ENCODE peak calls at places on chromosome 21, in nine cellular contexts. One of them, this sample, is unnamed.

GRCh38 chr21:44763451-44764318 is 37.9 kb downstream of the UBE2G2 start:
- DNase-seq in IMR-90: no peak
- DNase-seq in uterus: no peak
- DNase-seq in lower leg skin: peak
- DNase-seq in transverse colon: peak
- DNase-seq in testis: no peak
- DNase-seq in right lobe of liver: no peak
- DNase-seq in Peyer's patch: no peak
- DNase-seq in K562: no peak
- DNase-seq in this sample: no peak

GRCh38 chr21:45644041-45644906 is 749 bp downstream of the PCBP3 start:
- DNase-seq in IMR-90: no peak
- DNase-seq in uterus: no peak
- DNase-seq in lower leg skin: no peak
- DNase-seq in transverse colon: no peak
- DNase-seq in testis: no peak
- DNase-seq in right lobe of liver: no peak
- DNase-seq in Peyer's patch: no peak
- DNase-seq in K562: peak
- DNase-seq in this sample: no peak

GRCh38 chr21:46483300-46484295 is 24.9 kb downstream of the DIP2A start:
- DNase-seq in IMR-90: no peak
- DNase-seq in uterus: no peak
- DNase-seq in lower leg skin: no peak
- DNase-seq in transverse colon: no peak
- DNase-seq in testis: no peak
- DNase-seq in right lobe of liver: no peak
- DNase-seq in Peyer's patch: no peak
- DNase-seq in K562: no peak
- DNase-seq in this sample: peak

GRCh38 chr21:44420416-44421205 is 34.7 kb upstream of the LRRC3 start:
- DNase-seq in IMR-90: no peak
- DNase-seq in uterus: no peak
- DNase-seq in lower leg skin: peak
- DNase-seq in transverse colon: no peak
- DNase-seq in testis: no peak
- DNase-seq in right lobe of liver: peak
- DNase-seq in Peyer's patch: no peak
- DNase-seq in K562: no peak
- DNase-seq in this sample: no peak

GRCh38 chr21:27423906-27424595 is 457.2 kb upstream of the ADAMTS5 start:
- DNase-seq in IMR-90: peak
- DNase-seq in uterus: no peak
- DNase-seq in lower leg skin: no peak
- DNase-seq in transverse colon: no peak
- DNase-seq in testis: no peak
- DNase-seq in right lobe of liver: no peak
- DNase-seq in Peyer's patch: no peak
- DNase-seq in K562: no peak
- DNase-seq in this sample: no peak

GRCh38 chr21:45515241-45516061 is 26.8 kb downstream of the SLC19A1 start:
- DNase-seq in IMR-90: no peak
- DNase-seq in uterus: no peak
- DNase-seq in lower leg skin: peak
- DNase-seq in transverse colon: no peak
- DNase-seq in testis: no peak
- DNase-seq in right lobe of liver: peak
- DNase-seq in Peyer's patch: no peak
- DNase-seq in K562: no peak
- DNase-seq in this sample: no peak

GRCh38 chr21:43766734-43767497 is 9.2 kb downstream of the CSTB start:
- DNase-seq in IMR-90: no peak
- DNase-seq in uterus: no peak
- DNase-seq in lower leg skin: no peak
- DNase-seq in transverse colon: peak
- DNase-seq in testis: no peak
- DNase-seq in right lobe of liver: no peak
- DNase-seq in Peyer's patch: no peak
- DNase-seq in K562: no peak
- DNase-seq in this sample: no peak

GRCh38 chr21:15895142-15896106 is 165.6 kb downstream of the USP25 start:
- DNase-seq in IMR-90: peak
- DNase-seq in uterus: no peak
- DNase-seq in lower leg skin: peak
- DNase-seq in transverse colon: no peak
- DNase-seq in testis: no peak
- DNase-seq in right lobe of liver: no peak
- DNase-seq in Peyer's patch: no peak
- DNase-seq in K562: no peak
- DNase-seq in this sample: no peak

GRCh38 chr21:43864313-43864805 is 664 bp upstream of the AGPAT3 start:
- DNase-seq in IMR-90: peak
- DNase-seq in uterus: no peak
- DNase-seq in lower leg skin: peak
- DNase-seq in transverse colon: peak
- DNase-seq in testis: peak
- DNase-seq in right lobe of liver: peak
- DNase-seq in Peyer's patch: peak
- DNase-seq in K562: peak
- DNase-seq in this sample: peak

GRCh38 chr21:41927727-41928409 is 25.9 kb downstream of the C2CD2 start:
- DNase-seq in IMR-90: no peak
- DNase-seq in uterus: no peak
- DNase-seq in lower leg skin: no peak
- DNase-seq in transverse colon: no peak
- DNase-seq in testis: no peak
- DNase-seq in right lobe of liver: no peak
- DNase-seq in Peyer's patch: no peak
- DNase-seq in K562: no peak
- DNase-seq in this sample: no peak

GRCh38 chr21:41924355-41924754 is 29.5 kb downstream of the C2CD2 start:
- DNase-seq in IMR-90: peak
- DNase-seq in uterus: no peak
- DNase-seq in lower leg skin: no peak
- DNase-seq in transverse colon: no peak
- DNase-seq in testis: no peak
- DNase-seq in right lobe of liver: no peak
- DNase-seq in Peyer's patch: no peak
- DNase-seq in K562: no peak
- DNase-seq in this sample: no peak

GRCh38 chr21:41926807-41927171 is 27.0 kb downstream of the C2CD2 start:
- DNase-seq in IMR-90: no peak
- DNase-seq in uterus: no peak
- DNase-seq in lower leg skin: no peak
- DNase-seq in transverse colon: no peak
- DNase-seq in testis: no peak
- DNase-seq in right lobe of liver: no peak
- DNase-seq in Peyer's patch: no peak
- DNase-seq in K562: no peak
- DNase-seq in this sample: no peak

GRCh38 chr21:41923641-41924342 is 30.0 kb downstream of the C2CD2 start:
- DNase-seq in IMR-90: peak
- DNase-seq in uterus: peak
- DNase-seq in lower leg skin: no peak
- DNase-seq in transverse colon: no peak
- DNase-seq in testis: no peak
- DNase-seq in right lobe of liver: peak
- DNase-seq in Peyer's patch: no peak
- DNase-seq in K562: no peak
- DNase-seq in this sample: no peak

DNA sequence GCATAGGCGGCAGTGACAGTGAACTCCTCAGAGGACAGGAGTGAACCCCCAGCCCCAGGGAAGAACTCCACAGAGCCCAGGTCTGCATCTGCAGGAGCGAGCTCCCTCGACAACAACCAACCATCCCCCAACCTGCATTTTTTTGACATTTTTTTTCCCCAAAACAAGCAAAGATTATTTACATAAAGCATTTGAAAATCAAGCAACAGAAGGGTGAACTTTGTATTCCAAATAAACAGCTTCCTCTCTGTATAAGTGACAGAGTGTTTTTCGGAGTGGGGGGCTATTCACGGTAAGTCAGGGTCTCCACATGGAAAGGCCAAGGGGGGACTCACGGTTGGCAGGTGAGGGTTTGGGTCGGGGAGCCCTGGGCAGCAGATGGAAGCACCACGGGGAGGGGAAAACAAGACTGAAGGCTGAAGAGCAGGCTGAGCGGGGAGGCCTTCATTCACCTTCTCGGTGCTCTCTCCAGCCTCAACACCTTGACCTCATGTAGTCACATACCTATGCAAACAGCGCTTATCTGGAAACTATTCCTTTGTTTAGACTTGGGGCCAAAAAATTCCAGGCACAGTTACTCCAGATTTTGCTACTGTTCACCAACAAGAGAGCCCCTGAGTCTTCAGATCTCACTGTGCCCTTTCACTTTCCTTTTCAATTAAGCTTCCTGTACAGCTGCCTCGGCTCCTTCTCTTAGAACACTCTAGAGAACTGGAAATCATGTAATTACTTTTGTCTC is 27.6 kb downstream of the C2CD2 start:
- DNase-seq in IMR-90: peak
- DNase-seq in uterus: no peak
- DNase-seq in lower leg skin: no peak
- DNase-seq in transverse colon: no peak
- DNase-seq in testis: no peak
- DNase-seq in right lobe of liver: no peak
- DNase-seq in Peyer's patch: peak
- DNase-seq in K562: no peak
- DNase-seq in this sample: peak
- TF ChIP-seq POLR2A in IMR-90: no peak
- TF ChIP-seq POLR2A in uterus: peak
- TF ChIP-seq POLR2A in lower leg skin: no peak
- TF ChIP-seq POLR2A in transverse colon: no peak
- TF ChIP-seq POLR2A in testis: no peak
- TF ChIP-seq POLR2A in right lobe of liver: no peak
- TF ChIP-seq POLR2A in Peyer's patch: no peak
- TF ChIP-seq POLR2A in K562: no peak
- TF ChIP-seq POLR2A in this sample: peak

GRCh38 chr21:42061195-42061865 is 9.8 kb upstream of the UMODL1 start:
- DNase-seq in IMR-90: no peak
- DNase-seq in uterus: no peak
- DNase-seq in lower leg skin: no peak
- DNase-seq in transverse colon: peak
- DNase-seq in testis: no peak
- DNase-seq in right lobe of liver: no peak
- DNase-seq in Peyer's patch: peak
- DNase-seq in K562: no peak
- DNase-seq in this sample: no peak

GRCh38 chr21:42061866-42062542 is 9.1 kb upstream of the UMODL1 start:
- DNase-seq in IMR-90: no peak
- DNase-seq in uterus: no peak
- DNase-seq in lower leg skin: no peak
- DNase-seq in transverse colon: peak
- DNase-seq in testis: no peak
- DNase-seq in right lobe of liver: no peak
- DNase-seq in Peyer's patch: no peak
- DNase-seq in K562: no peak
- DNase-seq in this sample: peak

GRCh38 chr21:42063578-42064521 is 7.3 kb upstream of the UMODL1 start:
- DNase-seq in IMR-90: no peak
- DNase-seq in uterus: no peak
- DNase-seq in lower leg skin: no peak
- DNase-seq in transverse colon: peak
- DNase-seq in testis: no peak
- DNase-seq in right lobe of liver: no peak
- DNase-seq in Peyer's patch: peak
- DNase-seq in K562: no peak
- DNase-seq in this sample: no peak

GRCh38 chr21:42063206-42063577 is 7.9 kb upstream of the UMODL1 start:
- DNase-seq in IMR-90: no peak
- DNase-seq in uterus: no peak
- DNase-seq in lower leg skin: no peak
- DNase-seq in transverse colon: peak
- DNase-seq in testis: no peak
- DNase-seq in right lobe of liver: peak
- DNase-seq in Peyer's patch: peak
- DNase-seq in K562: no peak
- DNase-seq in this sample: no peak

DNA sequence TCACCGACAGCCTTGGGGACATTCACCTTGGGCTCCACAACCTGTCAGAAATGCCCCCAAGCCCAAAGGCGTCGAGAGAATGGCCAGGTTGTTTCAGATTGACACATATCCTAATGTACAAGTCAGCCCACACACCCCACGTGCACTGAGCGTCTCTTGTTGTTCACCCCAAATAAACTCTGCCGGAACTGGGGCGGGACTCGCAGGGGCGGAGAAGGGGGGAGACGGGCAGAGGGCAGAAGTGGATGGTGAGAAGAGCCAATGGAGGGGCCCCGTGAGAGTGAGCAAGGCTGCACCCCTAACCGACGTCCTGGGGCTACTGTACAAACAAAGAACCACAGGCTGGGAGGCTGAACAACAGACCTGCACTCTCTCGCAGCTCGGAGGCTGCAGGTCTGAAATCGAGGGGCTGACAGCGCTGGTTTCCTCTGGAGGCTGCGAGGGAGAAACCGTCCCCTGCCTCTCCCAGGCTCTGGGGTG is 8.5 kb upstream of the UMODL1 start:
- DNase-seq in IMR-90: no peak
- DNase-seq in uterus: no peak
- DNase-seq in lower leg skin: peak
- DNase-seq in transverse colon: peak
- DNase-seq in testis: peak
- DNase-seq in right lobe of liver: no peak
- DNase-seq in Peyer's patch: peak
- DNase-seq in K562: no peak
- DNase-seq in this sample: no peak
- TF ChIP-seq POLR2A in IMR-90: no peak
- TF ChIP-seq POLR2A in uterus: no peak
- TF ChIP-seq POLR2A in lower leg skin: no peak
- TF ChIP-seq POLR2A in transverse colon: peak
- TF ChIP-seq POLR2A in testis: no peak
- TF ChIP-seq POLR2A in right lobe of liver: no peak
- TF ChIP-seq POLR2A in Peyer's patch: peak
- TF ChIP-seq POLR2A in K562: no peak
- TF ChIP-seq POLR2A in this sample: no peak

GRCh38 chr21:42085246-42086077 is 14.3 kb downstream of the UMODL1 start:
- DNase-seq in IMR-90: no peak
- DNase-seq in uterus: no peak
- DNase-seq in lower leg skin: no peak
- DNase-seq in transverse colon: no peak
- DNase-seq in testis: no peak
- DNase-seq in right lobe of liver: no peak
- DNase-seq in Peyer's patch: no peak
- DNase-seq in K562: no peak
- DNase-seq in this sample: no peak
- TF ChIP-seq POLR2A in IMR-90: no peak
- TF ChIP-seq POLR2A in uterus: no peak
- TF ChIP-seq POLR2A in lower leg skin: no peak
- TF ChIP-seq POLR2A in transverse colon: no peak
- TF ChIP-seq POLR2A in testis: no peak
- TF ChIP-seq POLR2A in right lobe of liver: no peak
- TF ChIP-seq POLR2A in Peyer's patch: no peak
- TF ChIP-seq POLR2A in K562: no peak
- TF ChIP-seq POLR2A in this sample: no peak

DNA sequence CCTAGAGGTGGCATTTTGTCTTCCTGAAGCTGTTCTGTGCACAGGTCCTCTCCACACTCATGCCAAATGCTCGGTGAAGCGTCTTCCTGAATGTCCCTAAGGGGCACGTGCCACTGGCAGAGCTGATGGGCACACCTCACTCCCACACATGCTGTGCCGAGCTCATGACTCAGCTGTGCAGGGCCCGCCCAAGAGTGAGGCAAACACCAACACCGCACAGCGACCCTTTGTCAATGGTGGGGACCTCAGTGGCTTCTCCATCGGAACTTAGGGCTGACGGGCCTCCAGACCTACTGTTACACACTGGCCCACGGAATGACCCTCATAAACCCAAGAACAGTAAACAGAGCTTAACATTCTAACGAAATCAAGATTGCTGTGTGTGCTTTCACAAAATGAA is 89.2 kb downstream of the SIM2 start:
- DNase-seq in IMR-90: no peak
- DNase-seq in uterus: no peak
- DNase-seq in lower leg skin: peak
- DNase-seq in transverse colon: peak
- DNase-seq in testis: peak
- DNase-seq in right lobe of liver: no peak
- DNase-seq in Peyer's patch: no peak
- DNase-seq in K562: no peak
- DNase-seq in this sample: no peak
- TF ChIP-seq POLR2A in IMR-90: no peak
- TF ChIP-seq POLR2A in uterus: no peak
- TF ChIP-seq POLR2A in lower leg skin: no peak
- TF ChIP-seq POLR2A in transverse colon: peak
- TF ChIP-seq POLR2A in testis: no peak
- TF ChIP-seq POLR2A in right lobe of liver: no peak
- TF ChIP-seq POLR2A in Peyer's patch: no peak
- TF ChIP-seq POLR2A in K562: no peak
- TF ChIP-seq POLR2A in this sample: peak